ENCODE peak calls at places on chromosomes 1 and 21, in nine cellular contexts. One of them, this sample, is unnamed.
A peak's percentile ranks its signal among the peaks of the same experiment; 100 is the strongest.

GRCh38 chr1:81708239-81708638 is 92.5 kb upstream of the ADGRL2 start:
- DNase-seq in Right ventricle myocardium superior: no peak
- DNase-seq in fibroblast of lung: no peak
- DNase-seq in stimulated activated CD8-positive, alpha-beta memory T cell treated with anti-CD3 and anti-CD28 coated beads, Interleukin-4, amount 100 ng/mL, for 1 hour: no peak
- DNase-seq in posterior cingulate gyrus: no peak
- DNase-seq in NCI-H1436: no peak
- DNase-seq in NCI-H748 treated with DMSO at 0.1 percent for 48 hours: no peak
- DNase-seq in AG04450: no peak
- DNase-seq in mammary epithelial cell: no peak
- DNase-seq in this sample: no peak

GRCh38 chr1:1348420-1349255 is 580 bp downstream of the DVL1 start:
- DNase-seq in Right ventricle myocardium superior: no peak
- DNase-seq in fibroblast of lung: peak; percentile 54
- DNase-seq in stimulated activated CD8-positive, alpha-beta memory T cell treated with anti-CD3 and anti-CD28 coated beads, Interleukin-4, amount 100 ng/mL, for 1 hour: no peak
- DNase-seq in posterior cingulate gyrus: no peak
- DNase-seq in NCI-H1436: no peak
- DNase-seq in NCI-H748 treated with DMSO at 0.1 percent for 48 hours: peak; percentile 0
- DNase-seq in AG04450: no peak
- DNase-seq in mammary epithelial cell: peak; percentile 40
- DNase-seq in this sample: no peak

GRCh38 chr1:30982937-30983336 is 74.4 kb upstream of the SDC3 start:
- DNase-seq in Right ventricle myocardium superior: no peak
- DNase-seq in fibroblast of lung: no peak
- DNase-seq in stimulated activated CD8-positive, alpha-beta memory T cell treated with anti-CD3 and anti-CD28 coated beads, Interleukin-4, amount 100 ng/mL, for 1 hour: no peak
- DNase-seq in posterior cingulate gyrus: no peak
- DNase-seq in NCI-H1436: no peak
- DNase-seq in NCI-H748 treated with DMSO at 0.1 percent for 48 hours: no peak
- DNase-seq in AG04450: no peak
- DNase-seq in mammary epithelial cell: no peak
- DNase-seq in this sample: no peak

GRCh38 chr1:71081697-71082080 is 854 bp upstream of the ZRANB2 start:
- DNase-seq in Right ventricle myocardium superior: peak; percentile 52
- DNase-seq in fibroblast of lung: no peak
- DNase-seq in stimulated activated CD8-positive, alpha-beta memory T cell treated with anti-CD3 and anti-CD28 coated beads, Interleukin-4, amount 100 ng/mL, for 1 hour: no peak
- DNase-seq in posterior cingulate gyrus: no peak
- DNase-seq in NCI-H1436: no peak
- DNase-seq in NCI-H748 treated with DMSO at 0.1 percent for 48 hours: no peak
- DNase-seq in AG04450: no peak
- DNase-seq in mammary epithelial cell: no peak
- DNase-seq in this sample: no peak

GRCh38 chr1:3656450-3657095 is 4.3 kb downstream of the TP73 start:
- DNase-seq in Right ventricle myocardium superior: peak; percentile 22
- DNase-seq in fibroblast of lung: no peak
- DNase-seq in stimulated activated CD8-positive, alpha-beta memory T cell treated with anti-CD3 and anti-CD28 coated beads, Interleukin-4, amount 100 ng/mL, for 1 hour: no peak
- DNase-seq in posterior cingulate gyrus: no peak
- DNase-seq in NCI-H1436: no peak
- DNase-seq in NCI-H748 treated with DMSO at 0.1 percent for 48 hours: no peak
- DNase-seq in AG04450: no peak
- DNase-seq in mammary epithelial cell: no peak
- DNase-seq in this sample: peak; percentile 17

GRCh38 chr1:105544475-105544874 is 1512.0 kb upstream of the PRMT6 start:
- DNase-seq in Right ventricle myocardium superior: no peak
- DNase-seq in fibroblast of lung: peak; percentile 16
- DNase-seq in stimulated activated CD8-positive, alpha-beta memory T cell treated with anti-CD3 and anti-CD28 coated beads, Interleukin-4, amount 100 ng/mL, for 1 hour: no peak
- DNase-seq in posterior cingulate gyrus: no peak
- DNase-seq in NCI-H1436: no peak
- DNase-seq in NCI-H748 treated with DMSO at 0.1 percent for 48 hours: no peak
- DNase-seq in AG04450: no peak
- DNase-seq in mammary epithelial cell: peak; percentile 0
- DNase-seq in this sample: no peak

GRCh38 chr1:98422821-98423220 is 238.7 kb upstream of the SNX7 start:
- DNase-seq in Right ventricle myocardium superior: no peak
- DNase-seq in fibroblast of lung: peak; percentile 64
- DNase-seq in stimulated activated CD8-positive, alpha-beta memory T cell treated with anti-CD3 and anti-CD28 coated beads, Interleukin-4, amount 100 ng/mL, for 1 hour: no peak
- DNase-seq in posterior cingulate gyrus: no peak
- DNase-seq in NCI-H1436: no peak
- DNase-seq in NCI-H748 treated with DMSO at 0.1 percent for 48 hours: no peak
- DNase-seq in AG04450: no peak
- DNase-seq in mammary epithelial cell: no peak
- DNase-seq in this sample: no peak

GRCh38 chr21:33854604-33855003 is 61.0 kb downstream of the ATP5PO start:
- DNase-seq in Right ventricle myocardium superior: no peak
- DNase-seq in fibroblast of lung: no peak
- DNase-seq in stimulated activated CD8-positive, alpha-beta memory T cell treated with anti-CD3 and anti-CD28 coated beads, Interleukin-4, amount 100 ng/mL, for 1 hour: no peak
- DNase-seq in posterior cingulate gyrus: no peak
- DNase-seq in NCI-H1436: no peak
- DNase-seq in NCI-H748 treated with DMSO at 0.1 percent for 48 hours: no peak
- DNase-seq in AG04450: no peak
- DNase-seq in mammary epithelial cell: peak; percentile 60
- DNase-seq in this sample: no peak

GRCh38 chr1:6922096-6922931 is 137.1 kb downstream of the CAMTA1 start:
- DNase-seq in Right ventricle myocardium superior: no peak
- DNase-seq in fibroblast of lung: peak; percentile 91
- DNase-seq in stimulated activated CD8-positive, alpha-beta memory T cell treated with anti-CD3 and anti-CD28 coated beads, Interleukin-4, amount 100 ng/mL, for 1 hour: no peak
- DNase-seq in posterior cingulate gyrus: peak; percentile 25
- DNase-seq in NCI-H1436: no peak
- DNase-seq in NCI-H748 treated with DMSO at 0.1 percent for 48 hours: no peak
- DNase-seq in AG04450: no peak
- DNase-seq in mammary epithelial cell: peak; percentile 46
- DNase-seq in this sample: no peak

GRCh38 chr1:4212796-4213195 is 312.7 kb upstream of the C1orf174 start:
- DNase-seq in Right ventricle myocardium superior: no peak
- DNase-seq in fibroblast of lung: no peak
- DNase-seq in stimulated activated CD8-positive, alpha-beta memory T cell treated with anti-CD3 and anti-CD28 coated beads, Interleukin-4, amount 100 ng/mL, for 1 hour: no peak
- DNase-seq in posterior cingulate gyrus: no peak
- DNase-seq in NCI-H1436: no peak
- DNase-seq in NCI-H748 treated with DMSO at 0.1 percent for 48 hours: no peak
- DNase-seq in AG04450: no peak
- DNase-seq in mammary epithelial cell: no peak
- DNase-seq in this sample: no peak

GRCh38 chr1:92511541-92511940 is 24.8 kb upstream of the GFI1 start:
- DNase-seq in Right ventricle myocardium superior: no peak
- DNase-seq in fibroblast of lung: no peak
- DNase-seq in stimulated activated CD8-positive, alpha-beta memory T cell treated with anti-CD3 and anti-CD28 coated beads, Interleukin-4, amount 100 ng/mL, for 1 hour: no peak
- DNase-seq in posterior cingulate gyrus: no peak
- DNase-seq in NCI-H1436: no peak
- DNase-seq in NCI-H748 treated with DMSO at 0.1 percent for 48 hours: no peak
- DNase-seq in AG04450: no peak
- DNase-seq in mammary epithelial cell: no peak
- DNase-seq in this sample: no peak

GRCh38 chr1:223717695-223718363 is 5.5 kb downstream of the CAPN2 start:
- DNase-seq in Right ventricle myocardium superior: no peak
- DNase-seq in fibroblast of lung: no peak
- DNase-seq in stimulated activated CD8-positive, alpha-beta memory T cell treated with anti-CD3 and anti-CD28 coated beads, Interleukin-4, amount 100 ng/mL, for 1 hour: no peak
- DNase-seq in posterior cingulate gyrus: no peak
- DNase-seq in NCI-H1436: no peak
- DNase-seq in NCI-H748 treated with DMSO at 0.1 percent for 48 hours: no peak
- DNase-seq in AG04450: no peak
- DNase-seq in mammary epithelial cell: no peak
- DNase-seq in this sample: no peak

GRCh38 chr1:17089496-17089895 is 29.8 kb downstream of the PADI2 start:
- DNase-seq in Right ventricle myocardium superior: no peak
- DNase-seq in fibroblast of lung: no peak
- DNase-seq in stimulated activated CD8-positive, alpha-beta memory T cell treated with anti-CD3 and anti-CD28 coated beads, Interleukin-4, amount 100 ng/mL, for 1 hour: no peak
- DNase-seq in posterior cingulate gyrus: peak; percentile 80
- DNase-seq in NCI-H1436: no peak
- DNase-seq in NCI-H748 treated with DMSO at 0.1 percent for 48 hours: no peak
- DNase-seq in AG04450: no peak
- DNase-seq in mammary epithelial cell: no peak
- DNase-seq in this sample: no peak

GRCh38 chr21:45080639-45081414 is 6.4 kb downstream of the ADARB1 start:
- DNase-seq in Right ventricle myocardium superior: no peak
- DNase-seq in fibroblast of lung: peak; percentile 52
- DNase-seq in stimulated activated CD8-positive, alpha-beta memory T cell treated with anti-CD3 and anti-CD28 coated beads, Interleukin-4, amount 100 ng/mL, for 1 hour: no peak
- DNase-seq in posterior cingulate gyrus: no peak
- DNase-seq in NCI-H1436: no peak
- DNase-seq in NCI-H748 treated with DMSO at 0.1 percent for 48 hours: no peak
- DNase-seq in AG04450: peak; percentile 15
- DNase-seq in mammary epithelial cell: no peak
- DNase-seq in this sample: no peak

GRCh38 chr1:10691740-10692125 is 104.7 kb downstream of the CASZ1 start:
- DNase-seq in Right ventricle myocardium superior: no peak
- DNase-seq in fibroblast of lung: no peak
- DNase-seq in stimulated activated CD8-positive, alpha-beta memory T cell treated with anti-CD3 and anti-CD28 coated beads, Interleukin-4, amount 100 ng/mL, for 1 hour: no peak
- DNase-seq in posterior cingulate gyrus: no peak
- DNase-seq in NCI-H1436: no peak
- DNase-seq in NCI-H748 treated with DMSO at 0.1 percent for 48 hours: no peak
- DNase-seq in AG04450: no peak
- DNase-seq in mammary epithelial cell: no peak
- DNase-seq in this sample: no peak

GRCh38 chr1:204891860-204892259 is 21.2 kb downstream of the NFASC start:
- DNase-seq in Right ventricle myocardium superior: no peak
- DNase-seq in fibroblast of lung: peak; percentile 69
- DNase-seq in stimulated activated CD8-positive, alpha-beta memory T cell treated with anti-CD3 and anti-CD28 coated beads, Interleukin-4, amount 100 ng/mL, for 1 hour: no peak
- DNase-seq in posterior cingulate gyrus: no peak
- DNase-seq in NCI-H1436: no peak
- DNase-seq in NCI-H748 treated with DMSO at 0.1 percent for 48 hours: no peak
- DNase-seq in AG04450: no peak
- DNase-seq in mammary epithelial cell: peak; percentile 12
- DNase-seq in this sample: no peak

GRCh38 chr1:201721131-201722049 is 107.6 kb upstream of the IPO9 start:
- DNase-seq in Right ventricle myocardium superior: no peak
- DNase-seq in fibroblast of lung: peak; percentile 81
- DNase-seq in stimulated activated CD8-positive, alpha-beta memory T cell treated with anti-CD3 and anti-CD28 coated beads, Interleukin-4, amount 100 ng/mL, for 1 hour: no peak
- DNase-seq in posterior cingulate gyrus: no peak
- DNase-seq in NCI-H1436: no peak
- DNase-seq in NCI-H748 treated with DMSO at 0.1 percent for 48 hours: no peak
- DNase-seq in AG04450: no peak
- DNase-seq in mammary epithelial cell: no peak
- DNase-seq in this sample: no peak

This sample was measured in left lung.